ENCODE peak calls at places on chromosomes 5 and 9, in nine cellular contexts. X is GM12865; B is activated CD4-positive, CD25-positive, alpha-beta regulatory T cell; F is SIG-M5; E is stimulated activated CD8-positive, alpha-beta memory T cell treated with anti-CD3 and anti-CD28 coated beads, Interleukin-2, amount 100 ng/mL, for 48 hours; L is transverse colon; N is pons; A is left ventricle myocardium superior; O is activated gamma-delta T cell. C is an unnamed sample.

GRCh38 chr9:108486791-108487190 is 369.0 kb downstream of the ACTL7B start:
- DNase-seq in X (no peak), N (no peak), L (no peak), F (no peak), E (no peak), O (no peak), A (no peak), B (no peak), C (no peak)

GRCh38 chr5:126373621-126374416 is 49.4 kb upstream of the GRAMD2B start:
- DNase-seq in E (no peak), F (no peak), L (no peak), N (no peak), B (no peak), A (no peak), O (no peak), X (no peak), C (no peak)

GRCh38 chr5:127941646-127942045 is 141.9 kb upstream of the SLC12A2 start:
- DNase-seq in B (no peak), X (no peak), N (peak; percentile 50), O (no peak), A (no peak), L (peak; percentile 61), F (no peak), E (no peak), C (no peak)

GRCh38 chr5:174570662-174571061 is 153.7 kb upstream of the MSX2 start:
- DNase-seq in F (no peak), O (no peak), N (no peak), A (no peak), L (no peak), X (no peak), B (no peak), E (no peak), C (no peak)

GRCh38 chr5:55440188-55440646 is 94.5 kb downstream of the PLPP1 start:
- DNase-seq in B (no peak), X (no peak), L (no peak), F (no peak), N (peak; percentile 62), O (no peak), A (no peak), E (no peak), C (no peak)

GRCh38 chr9:131727795-131728545 is 11.9 kb downstream of the RAPGEF1 start:
- DNase-seq in L (no peak), X (peak; percentile 86), E (no peak), N (no peak), A (no peak), F (no peak), O (no peak), B (no peak), C (peak; percentile 52)

GRCh38 chr5:101543780-101544179 is 640.7 kb upstream of the ST8SIA4 start:
- DNase-seq in L (no peak), N (no peak), O (no peak), A (no peak), X (no peak), B (no peak), E (no peak), F (no peak), C (no peak)

GRCh38 chr5:173534664-173535063 is 81.8 kb downstream of the BOD1 start:
- DNase-seq in X (no peak), E (no peak), F (no peak), L (no peak), A (no peak), O (no peak), N (no peak), B (no peak), C (no peak)

GRCh38 chr5:111282798-111283197 is 58.6 kb downstream of the CAMK4 start:
- DNase-seq in B (no peak), O (no peak), X (no peak), E (no peak), L (no peak), N (no peak), A (no peak), F (no peak), C (no peak)

GRCh38 chr9:81719972-81720371 is 30.6 kb upstream of the TLE1 start:
- DNase-seq in E (no peak), F (no peak), L (no peak), A (no peak), O (no peak), X (no peak), N (no peak), B (no peak), C (no peak)

GRCh38 chr9:137494104-137494544 is 35.0 kb upstream of the NSMF start:
- DNase-seq in E (no peak), A (no peak), N (peak; percentile 9), L (peak; percentile 55), X (no peak), B (no peak), O (no peak), F (no peak), C (no peak)

GRCh38 chr5:411728-412127 is 31.2 kb upstream of the EXOC3 start:
- DNase-seq in N (no peak), B (no peak), E (peak; percentile 34), A (no peak), L (no peak), X (no peak), O (no peak), F (no peak), C (no peak)

GRCh38 chr5:178285399-178286225 is 53.0 kb upstream of the PHYKPL start:
- DNase-seq in A (no peak), N (no peak), B (no peak), L (no peak), E (no peak), X (no peak), F (no peak), O (no peak), C (no peak)

GRCh38 chr5:1193591-1193985 is 7.8 kb upstream of the SLC6A19 start:
- DNase-seq in E (no peak), F (no peak), O (no peak), A (no peak), B (no peak), N (no peak), L (no peak), X (no peak), C (no peak)

GRCh38 chr9:93427655-93428379 is 23.7 kb upstream of the FAM120A start:
- DNase-seq in L (peak; percentile 54), B (no peak), X (no peak), A (no peak), N (no peak), O (no peak), E (no peak), F (no peak), C (no peak)

GRCh38 chr5:141507387-141508091 is 18.7 kb downstream of the PCDHGC5 start:
- DNase-seq in N (no peak), O (no peak), B (no peak), X (peak; percentile 72), L (no peak), E (no peak), F (peak; percentile 33), A (peak; percentile 72), C (peak; percentile 90)

GRCh38 chr9:109452761-109453160 is 45.3 kb downstream of the PTPN3 start:
- DNase-seq in F (no peak), B (no peak), N (no peak), O (no peak), L (no peak), E (no peak), A (no peak), X (no peak), C (no peak)

GRCh38 chr5:150448960-150449490 is 514 bp downstream of the RPS14 start:
- DNase-seq in L (no peak), O (no peak), F (no peak), B (no peak), X (no peak), N (peak; percentile 25), E (no peak), A (no peak), C (peak; percentile 21)

GRCh38 chr5:149724130-149724850 is 5.8 kb upstream of the PPARGC1B start:
- DNase-seq in N (no peak), O (no peak), X (peak; percentile 80), L (no peak), F (no peak), B (no peak), A (no peak), E (no peak), C (peak; percentile 33)

GRCh38 chr5:151589878-151590570 is 1.1 kb downstream of the FAT2 start:
- DNase-seq in A (no peak), F (no peak), N (no peak), X (no peak), E (no peak), O (no peak), B (no peak), L (no peak), C (no peak)

GRCh38 chr5:10275991-10276390 is 25.9 kb downstream of the CCT5 start:
- DNase-seq in O (no peak), N (no peak), L (no peak), E (no peak), X (no peak), B (no peak), A (no peak), F (no peak), C (no peak)

GRCh38 chr5:96880402-96881164 is 4.3 kb downstream of the ERAP2 start:
- DNase-seq in N (no peak), E (no peak), X (no peak), B (no peak), F (peak; percentile 35), A (no peak), O (no peak), L (no peak), C (no peak)

GRCh38 chr5:71719092-71719964 is at the start of gene CARTPT:
- DNase-seq in X (no peak), E (no peak), L (no peak), N (no peak), O (peak; percentile 8), B (no peak), A (peak; percentile 25), F (no peak), C (no peak)

GRCh38 chr9:20981486-20981885 is 50.0 kb downstream of the HACD4 start:
- DNase-seq in B (no peak), N (no peak), X (no peak), O (no peak), L (no peak), F (no peak), E (no peak), A (no peak), C (no peak)

GRCh38 chr9:76557674-76558073 is 98.7 kb downstream of the GCNT1 start:
- DNase-seq in B (no peak), O (no peak), F (no peak), A (no peak), X (no peak), E (no peak), L (no peak), N (no peak), C (no peak)

GRCh38 chr5:74179183-74179582 is 461.3 kb downstream of the ENC1 start:
- DNase-seq in X (no peak), B (no peak), E (no peak), O (no peak), A (no peak), F (no peak), N (peak; percentile 22), L (no peak), C (no peak)

C was measured in OCI-LY7.